ENCODE peak calls at places on chromosome 15, in seven cellular contexts. N, S, J, L, A, V and P are unnamed samples. For H3K36me3, the result is how much of the 10 kb centered on the place peaks cover.

GRCh38 chr15:90829942-90830440 is 38.4 kb upstream of the FURIN start:
- DNase-seq in S (no peak), A (no peak), V (no peak), J (no peak), N (no peak), L (no peak), P (no peak)

GRCh38 chr15:40554164-40554530 is 10.7 kb downstream of the CCDC32 start:
- DNase-seq in A (no peak), V (no peak), L (no peak), S (no peak), N (no peak), J (no peak), P (peak)

GRCh38 chr15:70490838-70491155 is 272.6 kb downstream of the UACA start:
- DNase-seq in J (no peak), N (no peak), S (no peak), A (no peak), L (no peak), V (no peak), P (no peak)

GRCh38 chr15:66714543-66714981 is 12.5 kb downstream of the SMAD6 start:
- DNase-seq in N (no peak), J (no peak), L (no peak), V (no peak), A (no peak), S (no peak), P (no peak)

GRCh38 chr15:40061212-40061901 is 22.4 kb upstream of the SRP14 start:
- DNase-seq in A (no peak), L (no peak), N (no peak), S (peak), J (no peak), V (no peak), P (no peak)

GRCh38 chr15:72285927-72286516 is 13.7 kb upstream of the PARP6 start:
- DNase-seq in A (peak), L (peak), S (no peak), J (peak), N (peak), V (peak), P (peak)

GRCh38 chr15:50828610-50829206 is 63.2 kb upstream of the SPPL2A start:
- DNase-seq in J (peak), A (no peak), N (no peak), S (no peak), L (peak), V (peak), P (peak)

GRCh38 chr15:70763120-70763949 is at the start of gene UACA:
- DNase-seq in L (peak), S (peak), N (peak), J (peak), V (peak), A (peak), P (peak)

GRCh38 chr15:31347067-31347975 is 20.7 kb downstream of the KLF13 start:
- DNase-seq in N (no peak), L (no peak), S (no peak), A (no peak), V (no peak), J (no peak), P (no peak)

GRCh38 chr15:78329625-78330024 is 10.5 kb upstream of the CRABP1 start:
- DNase-seq in N (no peak), V (no peak), L (no peak), S (no peak), J (no peak), A (no peak), P (no peak)

GRCh38 chr15:68149059-68149458 is 56.1 kb downstream of the CALML4 start:
- DNase-seq in L (no peak), S (no peak), N (no peak), A (no peak), V (no peak), J (no peak), P (no peak)

GRCh38 chr15:71743861-71744382 is 66.4 kb upstream of the NR2E3 start:
- DNase-seq in J (peak), S (no peak), L (no peak), V (peak), N (no peak), A (peak), P (peak)

GRCh38 chr15:74663303-74664027 is 32.4 kb downstream of the EDC3 start:
- DNase-seq in J (no peak), S (no peak), L (no peak), A (no peak), V (no peak), N (no peak), P (no peak)

GRCh38 chr15:72304596-72304995 is 15.4 kb downstream of the CELF6 start:
- DNase-seq in S (no peak), V (no peak), N (no peak), J (no peak), A (no peak), L (no peak), P (no peak)

GRCh38 chr15:99157456-99157855 is 52.6 kb downstream of the SYNM start:
- DNase-seq in V (no peak), L (no peak), S (no peak), J (no peak), A (no peak), N (no peak), P (no peak)

GRCh38 chr15:80567721-80568157 is 127.4 kb upstream of the ABHD17C start:
- DNase-seq in A (peak), S (no peak), N (peak), V (peak), J (peak), L (peak), P (peak)

GRCh38 chr15:68601206-68602197 is 22.7 kb downstream of the CORO2B start:
- DNase-seq in L (no peak), J (no peak), V (no peak), N (no peak), S (no peak), A (no peak), P (no peak)

GRCh38 chr15:68608206-68608843 is 29.5 kb downstream of the CORO2B start:
- DNase-seq in L (no peak), A (no peak), N (no peak), V (no peak), J (no peak), S (no peak), P (peak)

GRCh38 chr15:67147410-67147949 is 82.1 kb downstream of the SMAD3 start:
- DNase-seq in S (no peak), L (no peak), V (no peak), A (no peak), N (no peak), J (no peak), P (no peak)

GRCh38 chr15:37016287-37016686 is 84.1 kb downstream of the MEIS2 start:
- DNase-seq in J (no peak), S (no peak), A (no peak), N (no peak), L (no peak), V (no peak), P (no peak)

GRCh38 chr15:39461536-39462140 is 119.2 kb upstream of the THBS1 start:
- DNase-seq in A (no peak), V (no peak), J (no peak), S (no peak), L (no peak), N (no peak), P (no peak)

GRCh38 chr15:51212239-51212638 is 117.5 kb upstream of the TNFAIP8L3 start:
- DNase-seq in J (no peak), A (no peak), S (no peak), N (no peak), V (no peak), L (no peak), P (no peak)

GRCh38 chr15:90184119-90184785 is 16.9 kb upstream of the SEMA4B start:
- DNase-seq in S (peak), L (peak), J (peak), V (peak), N (no peak), A (no peak), P (no peak)

GRCh38 chr15:40372966-40373365 is 9.6 kb upstream of the KNSTRN start:
- DNase-seq in L (no peak), S (no peak), J (no peak), A (no peak), V (no peak), N (no peak), P (no peak)

GRCh38 chr15:62691008-62691407 is 351.5 kb upstream of the TPM1 start:
- DNase-seq in L (no peak), V (no peak), J (no peak), A (no peak), N (no peak), S (no peak), P (no peak)

GRCh38 chr15:23857028-23857641 is 170.0 kb upstream of the NDN start:
- DNase-seq in S (no peak), A (peak), V (peak), N (no peak), L (no peak), J (peak), P (peak)

GRCh38 chr15:79067434-79067833 is 23.1 kb downstream of the RASGRF1 start:
- DNase-seq in V (no peak), A (no peak), J (peak), S (no peak), N (no peak), L (no peak), P (no peak)

GRCh38 chr15:63344737-63345390 is 36.8 kb downstream of the CA12 start:
- DNase-seq in V (no peak), L (no peak), S (no peak), J (no peak), A (no peak), N (no peak), P (no peak)

GRCh38 chr15:40338041-40338657 is 2.6 kb downstream of the CCDC9B start:
- DNase-seq in A (peak), V (peak), J (peak), S (no peak), N (no peak), L (peak), P (peak)

GRCh38 chr15:67510597-67511225 is 10.2 kb upstream of the C15orf61 start:
- DNase-seq in N (no peak), A (no peak), L (no peak), S (no peak), V (no peak), J (no peak), P (no peak)

GRCh38 chr15:45645026-45645980 is 10.5 kb downstream of the SQOR start:
- DNase-seq in L (no peak), S (no peak), A (no peak), V (no peak), J (no peak), N (no peak), P (no peak)
- TF ChIP-seq YY1 in L (no peak), S (no peak), A (no peak), V (no peak), J (no peak), N (no peak), P (no peak)

GRCh38 chr15:57044072-57044702 is 125.7 kb downstream of the TCF12 start:
- DNase-seq in V (no peak), N (no peak), S (no peak), J (no peak), L (no peak), A (no peak), P (no peak)
- H3K36me3 ChIP-seq in V (under half), N (under half), S (under half), J (under half), L (under half), A (under half), P (under half)

GRCh38 chr15:55899537-55899936 is 93.9 kb downstream of the NEDD4 start:
- DNase-seq in J (no peak), N (no peak), A (no peak), S (no peak), L (no peak), V (no peak), P (no peak)
- H3K4me3 ChIP-seq in J (no peak), N (no peak), A (no peak), S (no peak), L (no peak), V (no peak), P (no peak)

GRCh38 chr15:44058126-44058525 is 136.9 kb downstream of the FRMD5 start:
- DNase-seq in A (no peak), L (no peak), V (no peak), S (no peak), J (no peak), N (no peak), P (no peak)
- TF ChIP-seq YY1 in A (no peak), L (no peak), V (no peak), S (no peak), J (no peak), N (no peak), P (no peak)

GRCh38 chr15:101445562-101446526 is 43.7 kb downstream of the PCSK6 start:
- DNase-seq in V (peak), A (no peak), N (no peak), S (no peak), L (no peak), J (peak), P (no peak)
- H3K36me3 ChIP-seq in V (under half), A (under half), N (under half), S (under half), L (under half), J (under half), P (under half)

DNA sequence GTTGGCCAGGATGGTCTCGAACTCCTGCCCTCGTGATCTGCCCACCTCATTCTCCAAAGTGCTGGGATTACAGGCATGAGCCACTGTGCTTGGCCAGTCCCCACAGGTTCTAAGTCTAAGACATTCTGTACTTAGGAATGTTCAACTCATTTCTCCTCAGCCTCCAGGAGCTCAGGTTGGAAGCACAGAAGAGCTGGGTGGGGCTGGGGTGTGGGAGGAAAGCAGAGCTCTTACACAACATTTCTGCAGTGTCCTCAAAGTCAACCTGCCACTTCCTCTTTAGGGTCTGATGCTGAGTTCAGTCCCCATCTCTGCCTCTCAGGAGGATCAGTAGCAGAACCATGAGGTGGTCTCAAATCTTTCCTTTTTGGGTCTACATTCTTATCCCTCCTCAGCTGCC is 75.5 kb downstream of the MRPL46 start:
- DNase-seq in A (no peak), L (no peak), N (no peak), V (no peak), S (no peak), J (no peak), P (no peak)
- H3K4me3 ChIP-seq in A (no peak), L (no peak), N (no peak), V (no peak), S (no peak), J (no peak), P (no peak)

GRCh38 chr15:64844576-64845140 is 2.9 kb downstream of the PLEKHO2 start:
- DNase-seq in N (no peak), A (peak), S (no peak), L (no peak), V (no peak), J (no peak), P (no peak)

GRCh38 chr15:64846246-64846645 is 4.5 kb downstream of the PLEKHO2 start:
- DNase-seq in N (no peak), J (no peak), V (no peak), S (no peak), L (no peak), A (no peak), P (no peak)

GRCh38 chr15:64845183-64845611 is 3.5 kb downstream of the PLEKHO2 start:
- DNase-seq in J (no peak), L (no peak), A (peak), V (no peak), S (no peak), N (no peak), P (no peak)

GRCh38 chr15:64847016-64847415 is 5.3 kb downstream of the PLEKHO2 start:
- DNase-seq in A (no peak), S (no peak), J (no peak), V (no peak), L (no peak), N (no peak), P (no peak)

GRCh38 chr15:64845826-64846225 is 4.1 kb downstream of the PLEKHO2 start:
- DNase-seq in S (no peak), A (no peak), L (no peak), J (no peak), V (no peak), N (no peak), P (no peak)
- TF ChIP-seq YY1 in S (no peak), A (no peak), L (no peak), J (no peak), V (no peak), N (no peak), P (no peak)

DNA sequence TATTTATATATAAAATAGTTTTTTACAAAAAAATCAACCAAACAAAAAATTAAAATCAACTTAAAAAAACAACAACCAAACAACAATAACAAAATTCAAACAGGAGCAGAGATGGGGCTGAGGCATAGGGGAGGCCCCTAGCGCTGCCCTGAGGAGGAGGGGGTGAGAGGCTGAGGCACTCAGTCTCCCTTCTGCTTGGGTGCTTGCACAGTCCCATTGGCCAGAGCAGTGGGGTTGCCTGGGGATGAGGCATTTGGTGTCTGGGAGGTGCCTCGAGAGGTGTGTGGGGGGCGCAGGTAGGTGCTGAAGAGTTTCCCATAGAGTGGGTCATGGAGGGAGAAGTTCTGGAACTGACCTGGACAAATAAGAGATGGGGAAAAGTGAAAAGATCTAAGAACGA is 8.0 kb downstream of the LPCAT4 start:
- DNase-seq in A (no peak), V (no peak), S (no peak), N (no peak), J (no peak), L (no peak), P (no peak)
- H3K36me3 ChIP-seq in A (half or more), V (under half), S (under half), N (under half), J (under half), L (under half), P (half or more)